ENCODE peak calls at places on chromosome 5, in four cellular contexts. E is heart left ventricle, R is IMR-90, P is colonic mucosa. Z is an unnamed sample. For H3K4me1, the result is how much of the 10 kb centered on the place peaks cover.

GRCh38 chr5:102638316-102638715 is 116.8 kb upstream of the PAM start:
- DNase-seq in P (no peak), E (no peak), R (no peak), Z (peak)

GRCh38 chr5:75265731-75266130 is 29.1 kb upstream of the ANKRD31 start:
- DNase-seq in P (no peak), R (peak), E (no peak), Z (peak)

GRCh38 chr5:163760498-163760897 is 255.1 kb downstream of the MAT2B start:
- DNase-seq in E (no peak), P (no peak), R (peak), Z (peak)

GRCh38 chr5:132807163-132807838 is 5.8 kb upstream of the SOWAHA start:
- DNase-seq in R (no peak), E (no peak), P (peak), Z (no peak)

GRCh38 chr5:72486371-72486770 is 20.8 kb downstream of the ZNF366 start:
- DNase-seq in E (no peak), P (no peak), R (peak), Z (peak)

GRCh38 chr5:30505014-30505886 is 688.2 kb upstream of the CDH6 start:
- DNase-seq in P (no peak), R (peak), E (no peak), Z (no peak)

GRCh38 chr5:151451626-151452520 is 4.5 kb downstream of the SLC36A1 start:
- DNase-seq in R (peak), P (no peak), E (no peak), Z (peak)

GRCh38 chr5:37846786-37847310 is 7.0 kb upstream of the GDNF start:
- DNase-seq in R (no peak), P (no peak), E (no peak), Z (no peak)

GRCh38 chr5:10701567-10702039 is 59.4 kb downstream of the DAP start:
- DNase-seq in E (no peak), P (peak), R (peak), Z (peak)

DNA sequence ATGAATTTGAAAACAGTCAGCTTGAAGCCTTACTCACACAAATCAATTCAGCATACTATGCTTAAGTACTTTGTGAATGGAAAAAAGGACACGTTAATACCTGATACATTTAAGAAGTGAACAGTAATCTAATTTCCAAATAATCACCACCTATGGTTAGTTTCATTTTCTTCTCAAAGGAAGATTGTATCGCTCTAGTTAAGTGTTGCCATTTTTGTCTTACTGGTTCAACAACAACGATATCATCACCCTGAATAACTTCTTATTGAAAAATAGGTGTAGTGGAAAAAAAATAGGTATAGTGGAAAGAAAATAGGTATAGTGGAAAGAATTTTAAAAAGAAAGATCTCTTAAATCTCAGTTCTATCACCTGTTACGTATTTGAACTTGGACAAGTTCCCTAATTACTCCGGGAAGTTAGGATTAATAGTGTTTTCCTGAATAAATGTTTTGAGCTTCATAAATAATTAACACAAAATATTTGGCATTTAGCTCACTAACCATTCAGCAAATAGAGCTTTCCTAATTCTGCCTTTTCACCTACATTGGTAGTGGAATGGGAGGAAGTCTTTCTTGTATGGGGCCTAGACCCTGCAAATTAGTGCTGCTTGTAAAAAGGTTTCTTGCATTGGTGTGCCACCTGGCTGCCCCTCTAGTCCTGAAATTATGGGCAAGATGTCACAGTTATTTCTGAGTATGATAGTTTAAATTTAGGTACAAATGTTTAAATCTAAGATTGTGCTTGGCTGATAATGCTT is 502.6 kb upstream of the NMUR2 start:
- DNase-seq in R (no peak), E (no peak), P (no peak), Z (no peak)
- H3K4me1 ChIP-seq in R (under half), E (under half), P (under half), Z (under half)

GRCh38 chr5:59276277-59276647 is 617.3 kb downstream of the PDE4D start:
- DNase-seq in E (no peak), P (no peak), R (no peak), Z (no peak)
- H3K4me3 ChIP-seq in E (peak), P (peak), R (no peak), Z (peak)

DNA sequence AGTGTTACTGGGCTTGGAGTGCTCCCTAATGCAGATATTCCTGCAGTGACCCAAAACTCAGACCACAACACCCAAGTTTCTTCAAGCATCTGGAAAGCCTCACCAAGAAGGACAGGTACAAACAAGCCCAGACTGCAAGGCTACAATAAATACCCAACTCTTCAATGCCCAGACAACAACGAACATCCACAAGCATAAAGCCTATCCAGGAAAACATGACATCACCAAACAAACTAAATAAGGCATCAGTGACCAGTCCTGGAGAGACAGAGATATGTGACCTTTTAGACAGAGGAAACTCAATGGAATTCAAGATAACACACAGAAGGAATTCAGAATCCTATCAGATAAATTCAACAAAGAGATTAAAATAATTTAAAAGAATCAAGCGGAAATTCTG is 605.6 kb downstream of the PDE4D start:
- DNase-seq in R (no peak), P (no peak), E (no peak), Z (no peak)
- H3K4me1 ChIP-seq in R (under half), P (under half), E (under half), Z (under half)

DNA sequence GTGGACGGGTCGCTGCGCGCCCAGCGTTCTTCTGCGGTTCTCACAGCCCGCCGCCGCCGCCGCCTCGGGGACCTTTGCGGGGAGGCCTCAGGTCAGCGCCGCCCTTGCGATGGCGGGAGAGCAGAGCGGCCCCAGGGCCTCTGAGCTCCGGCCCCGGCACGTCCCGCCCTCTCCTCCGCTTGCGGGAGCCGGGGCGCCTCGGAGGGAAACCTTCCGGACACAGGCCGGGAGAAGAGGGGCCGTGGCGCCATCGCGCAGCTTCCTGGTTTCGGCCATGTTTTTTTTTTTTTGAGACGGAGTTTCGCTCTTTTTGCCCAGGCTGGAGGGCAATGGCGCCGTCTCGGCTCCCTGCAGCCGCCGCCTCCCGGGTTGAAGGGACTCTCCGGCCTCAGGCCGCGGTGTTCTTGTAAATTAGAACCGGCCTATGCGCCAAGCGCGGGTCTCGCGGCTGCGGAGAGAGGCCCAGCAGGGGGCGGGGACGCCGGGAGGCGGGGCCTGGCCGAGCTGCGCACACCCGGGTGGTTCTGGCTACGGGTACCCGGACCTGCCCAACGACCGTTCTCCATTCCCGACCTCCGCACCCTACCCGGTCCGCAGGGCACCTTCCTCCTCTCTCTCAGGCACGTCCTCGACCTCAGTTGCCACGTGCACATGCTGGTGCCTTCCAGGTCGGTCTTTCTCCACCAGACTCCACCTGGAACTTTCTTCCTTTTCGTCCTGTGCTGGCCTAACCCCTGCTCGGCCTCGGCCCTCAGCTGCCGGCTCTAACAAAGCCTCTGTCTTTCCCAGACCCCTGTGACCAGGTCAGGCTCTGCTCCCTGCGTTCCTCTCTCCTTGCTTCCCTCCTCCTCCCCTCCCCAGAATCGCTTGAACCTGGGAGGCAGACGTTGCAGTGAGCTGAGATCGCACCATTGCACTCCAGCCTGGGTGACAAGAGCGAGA is 28.8 kb upstream of the MGAT1 start:
- DNase-seq in E (peak), R (peak), P (peak), Z (peak)
- H3K4me3 ChIP-seq in E (peak), R (peak), P (peak), Z (peak)

GRCh38 chr5:76403963-76404693 is 1.0 kb downstream of the IQGAP2 start:
- DNase-seq in R (no peak), P (peak), E (no peak), Z (no peak)

GRCh38 chr5:76404694-76405306 is 1.7 kb downstream of the IQGAP2 start:
- DNase-seq in P (no peak), R (no peak), E (no peak), Z (no peak)

GRCh38 chr5:76408104-76408644 is 5.1 kb downstream of the IQGAP2 start:
- DNase-seq in P (no peak), E (no peak), R (no peak), Z (no peak)

GRCh38 chr5:76406567-76407155 is 3.6 kb downstream of the IQGAP2 start:
- DNase-seq in E (no peak), R (no peak), P (no peak), Z (no peak)

GRCh38 chr5:76406014-76406413 is 2.9 kb downstream of the IQGAP2 start:
- DNase-seq in P (no peak), R (no peak), E (no peak), Z (no peak)
- H3K4me1 ChIP-seq in P (under half), R (under half), E (under half), Z (under half)

DNA sequence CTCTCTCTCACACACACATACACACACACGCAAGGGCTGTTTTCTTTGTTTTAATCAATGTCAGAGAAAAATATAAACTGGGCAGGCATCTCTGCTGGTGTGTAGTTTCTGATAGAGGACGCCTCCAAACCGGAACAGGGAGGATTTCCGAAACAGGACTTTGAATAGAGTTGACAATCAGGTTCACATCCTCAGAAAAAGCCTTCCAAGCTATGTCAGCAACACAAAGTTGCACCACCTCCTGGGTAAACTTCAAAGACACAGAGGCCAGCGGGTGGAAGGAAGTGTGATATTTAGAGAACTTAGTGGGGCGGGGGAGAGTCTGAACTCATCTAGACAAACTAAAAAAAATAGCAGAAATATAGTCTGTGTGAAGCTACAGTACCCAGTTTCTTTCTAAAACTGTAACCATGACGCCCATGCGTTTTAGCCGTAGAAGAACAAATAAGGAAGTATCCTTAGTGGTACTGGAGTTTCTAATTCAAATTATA is 1.2 kb downstream of the ST8SIA4 start:
- DNase-seq in P (peak), R (no peak), E (peak), Z (no peak)
- H3K4me3 ChIP-seq in P (peak), R (no peak), E (peak), Z (peak)

GRCh38 chr5:124658867-124659557 is 87.4 kb downstream of the ZNF608 start:
- DNase-seq in P (no peak), R (no peak), E (no peak), Z (no peak)
- H3K4me1 ChIP-seq in P (under half), R (under half), E (under half), Z (half or more)

GRCh38 chr5:147508711-147509040 is 1.2 kb downstream of the DPYSL3 start:
- DNase-seq in E (no peak), P (no peak), R (peak), Z (peak)

GRCh38 chr5:147510885-147511284 is 1.0 kb upstream of the DPYSL3 start:
- DNase-seq in E (no peak), R (no peak), P (no peak), Z (no peak)

GRCh38 chr5:147509041-147509709 is 693 bp downstream of the DPYSL3 start:
- DNase-seq in E (peak), R (peak), P (peak), Z (peak)

GRCh38 chr5:147507480-147508126 is 2.3 kb downstream of the DPYSL3 start:
- DNase-seq in R (peak), E (no peak), P (no peak), Z (peak)

DNA sequence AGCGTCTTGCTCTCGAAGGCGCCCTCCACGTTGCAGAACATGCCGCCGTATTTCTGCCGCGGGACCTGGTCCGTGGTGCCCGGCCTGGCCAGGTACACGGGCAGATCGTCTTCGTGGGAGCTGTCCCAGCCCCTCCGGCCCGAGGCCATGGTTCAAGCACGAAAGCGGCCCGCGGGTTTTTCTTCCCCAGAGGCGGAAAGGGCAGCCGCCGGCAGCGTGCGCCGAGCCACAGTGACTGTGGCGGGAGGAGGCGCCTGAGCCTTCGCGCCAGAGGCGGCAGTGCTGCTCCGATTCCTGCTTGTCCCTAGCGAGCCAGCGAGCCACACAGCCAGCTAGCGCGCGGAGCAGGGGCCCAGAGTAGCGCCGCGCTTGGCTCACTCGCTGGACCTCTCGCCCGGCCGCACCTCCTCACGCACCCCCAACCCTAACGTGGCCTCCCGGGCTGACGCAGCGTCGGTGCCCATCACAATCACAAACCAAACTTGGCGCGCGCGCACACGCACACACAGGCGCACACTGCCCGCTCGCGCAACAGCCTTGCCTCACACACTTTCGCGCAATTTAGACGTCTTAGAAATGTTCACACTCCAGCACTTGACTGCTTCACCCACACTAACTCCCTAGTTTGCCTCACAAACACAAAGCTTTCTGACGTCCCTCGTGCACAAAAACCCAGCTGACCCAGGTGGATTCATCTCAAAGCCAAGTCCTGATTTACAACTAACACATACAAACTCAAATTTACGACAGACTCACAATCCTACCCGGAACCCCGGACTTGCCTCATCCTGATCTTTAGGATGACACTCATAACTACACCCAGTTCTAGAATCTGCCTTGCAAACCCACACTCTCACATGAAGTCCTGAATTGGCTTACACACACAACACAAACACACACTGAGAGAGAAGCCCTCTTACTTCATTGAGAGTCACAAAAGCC is at the start of gene DPYSL3:
- DNase-seq in E (peak), R (peak), P (peak), Z (peak)
- H3K4me3 ChIP-seq in E (peak), R (peak), P (peak), Z (peak)

GRCh38 chr5:180801596-180802324 is 846 bp downstream of the MGAT1 start:
- DNase-seq in E (no peak), P (no peak), R (no peak), Z (no peak)
- H3K4me1 ChIP-seq in E (half or more), P (under half), R (under half), Z (half or more)

Z was measured in adipocyte.